ENCODE peak calls at places on chromosomes 6 and 20, in four cellular contexts. B is right cardiac atrium, E is cardiac muscle cell, O is psoas muscle. D is an unnamed sample.

GRCh38 chr20:32790751-32791057 is 28.5 kb downstream of the DNMT3B start:
- DNase-seq in B (no peak), E (no peak), O (peak; percentile 15), D (no peak)

GRCh38 chr20:4578375-4578774 is 143.3 kb upstream of the PRND start:
- DNase-seq in B (no peak), E (no peak), O (no peak), D (no peak)

GRCh38 chr6:22147983-22148797 is 148.6 kb downstream of the PRL start:
- DNase-seq in B (peak; percentile 36), E (peak; percentile 51), O (no peak), D (no peak)

GRCh38 chr20:4102381-4102780 is 87.0 kb upstream of the RNF24 start:
- DNase-seq in B (no peak), E (no peak), O (no peak), D (no peak)

GRCh38 chr20:63121246-63121645 is 94.7 kb downstream of the YTHDF1 start:
- DNase-seq in B (no peak), E (no peak), O (peak; percentile 30), D (no peak)

GRCh38 chr6:132725471-132725870 is 11.6 kb upstream of the VNN1 start:
- DNase-seq in B (no peak), E (no peak), O (no peak), D (no peak)

GRCh38 chr6:132937466-132937906 is 123.1 kb downstream of the RPS12 start:
- DNase-seq in B (no peak), E (peak; percentile 80), O (no peak), D (no peak)

GRCh38 chr6:119482850-119483285 is 133.3 kb upstream of the MAN1A1 start:
- DNase-seq in B (no peak), E (peak; percentile 57), O (no peak), D (no peak)

GRCh38 chr20:48658505-48658904 is 169.3 kb downstream of the PREX1 start:
- DNase-seq in B (no peak), E (no peak), O (no peak), D (no peak)

GRCh38 chr6:41778895-41779294 is 805 bp downstream of the FRS3 start:
- DNase-seq in B (no peak), E (no peak), O (no peak), D (no peak)

GRCh38 chr20:728022-728944 is 40.0 kb downstream of the SLC52A3 start:
- DNase-seq in B (peak; percentile 45), E (peak; percentile 90), O (peak; percentile 64), D (no peak)

GRCh38 chr20:21719592-21720214 is 14.2 kb downstream of the PAX1 start:
- DNase-seq in B (no peak), E (peak; percentile 76), O (no peak), D (peak; percentile 6)

GRCh38 chr6:111306104-111306888 is 176.7 kb downstream of the REV3L start:
- DNase-seq in B (no peak), E (no peak), O (no peak), D (no peak)

GRCh38 chr20:15113374-15113773 is 776.0 kb upstream of the FLRT3 start:
- DNase-seq in B (no peak), E (no peak), O (no peak), D (no peak)

GRCh38 chr20:63499333-63499969 is 568 bp upstream of the EEF1A2 start:
- DNase-seq in B (no peak), E (peak; percentile 62), O (peak; percentile 64), D (no peak)

GRCh38 chr6:67265996-67266768 is 1368.9 kb upstream of the ADGRB3 start:
- DNase-seq in B (no peak), E (no peak), O (no peak), D (no peak)

GRCh38 chr6:125534430-125535263 is 214.8 kb upstream of the HEY2 start:
- DNase-seq in B (no peak), E (no peak), O (no peak), D (no peak)

D was measured in NK-92 treated with Interleukin-12 subunit alpha and Interleukin-12 subunit beta, amount 100 ng/mL, for 24 hours.